ENCODE peak calls at places on chromosomes 5 and 9, in seven cellular contexts. J is sigmoid colon, T is transverse colon, R is mammary epithelial cell, H is H9, C is ovary, V is left ventricle myocardium inferior. B is an unnamed sample.

GRCh38 chr5:116478461-116478860 is 96.2 kb downstream of the SEMA6A start:
- DNase-seq in H (no peak), J (no peak), R (no peak), C (no peak), T (no peak), V (no peak), B (no peak)

GRCh38 chr9:114288233-114289051 is 34.5 kb upstream of the ORM1 start:
- DNase-seq in H (peak; percentile 56), R (peak; percentile 83), J (peak; percentile 57), T (peak; percentile 7), C (peak; percentile 17), V (peak; percentile 9), B (no peak)

GRCh38 chr9:68970150-68970549 is 43.8 kb downstream of the PRKACG start:
- DNase-seq in C (no peak), T (peak; percentile 59), R (no peak), J (no peak), V (no peak), H (no peak), B (no peak)

GRCh38 chr9:126707083-126707482 is 93.4 kb downstream of the LMX1B start:
- DNase-seq in V (no peak), T (no peak), C (no peak), R (no peak), J (no peak), H (no peak), B (peak; percentile 47)

GRCh38 chr5:178116406-178116885 is 3.1 kb downstream of the N4BP3 start:
- DNase-seq in R (no peak), H (peak; percentile 68), C (no peak), V (no peak), J (no peak), T (peak; percentile 56), B (no peak)

GRCh38 chr9:111740739-111741138 is 54.0 kb downstream of the SHOC1 start:
- DNase-seq in C (no peak), H (peak; percentile 68), J (no peak), R (no peak), V (no peak), T (no peak), B (no peak)

GRCh38 chr5:56360816-56361215 is 127.7 kb upstream of the ANKRD55 start:
- DNase-seq in R (no peak), T (no peak), J (no peak), V (no peak), H (no peak), C (no peak), B (no peak)

GRCh38 chr9:113349434-113350337 is at the start of gene BSPRY:
- DNase-seq in R (no peak), T (peak; percentile 68), J (no peak), H (peak; percentile 60), V (no peak), C (no peak), B (no peak)

GRCh38 chr9:36119476-36119875 is 17.1 kb upstream of the GLIPR2 start:
- DNase-seq in H (no peak), V (no peak), R (no peak), J (no peak), T (no peak), C (no peak), B (no peak)

GRCh38 chr9:122366074-122366672 is 4.7 kb upstream of the PTGS1 start:
- DNase-seq in V (no peak), T (no peak), H (no peak), R (no peak), C (no peak), J (no peak), B (no peak)

DNA sequence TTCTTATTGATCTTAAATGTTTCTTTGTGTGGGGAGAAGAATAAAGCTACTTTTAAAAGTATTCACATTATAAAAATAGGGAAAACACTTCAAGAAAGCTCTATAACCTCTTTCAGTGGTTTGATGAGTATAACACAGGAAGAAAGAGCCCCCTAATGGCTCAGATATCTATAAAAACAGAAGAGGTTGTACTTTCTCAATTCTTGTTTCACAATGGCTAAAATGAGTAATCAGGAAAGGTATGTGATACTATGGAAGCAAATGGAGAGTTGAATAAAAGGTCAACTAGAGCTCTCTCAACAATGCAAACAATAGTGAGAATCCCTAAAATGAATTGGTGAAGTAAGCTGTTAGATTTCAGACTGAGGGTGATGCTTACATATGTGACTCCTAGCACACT is 584.6 kb upstream of the CDH18 start:
- DNase-seq in J (no peak), R (peak; percentile 89), C (no peak), V (no peak), T (no peak), H (no peak), B (no peak)
- TF ChIP-seq CTCF in J (no peak), R (peak; percentile 45), C (no peak), V (no peak), T (no peak), H (peak; percentile 15), B (no peak)

DNA sequence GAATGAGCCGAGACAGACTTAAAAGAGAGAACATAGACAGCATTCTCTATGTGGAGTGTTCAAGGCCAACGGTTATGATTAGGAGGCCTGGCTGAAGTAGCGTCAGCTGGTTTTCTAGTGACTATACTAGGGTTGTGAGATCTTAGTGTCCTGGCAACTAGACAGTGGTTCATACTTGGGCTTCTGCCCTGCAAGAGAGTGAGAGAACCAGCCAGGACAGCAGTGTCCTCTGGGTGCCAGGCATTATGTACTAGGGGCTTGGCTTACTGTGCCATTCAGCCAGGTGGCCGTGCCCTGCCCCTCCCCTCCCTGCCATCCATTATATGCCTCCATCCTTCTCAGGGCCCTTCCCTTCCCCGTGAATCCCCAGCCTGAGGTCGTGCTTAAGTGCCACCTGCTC is 56.8 kb downstream of the TRIO start:
- DNase-seq in R (no peak), T (peak; percentile 18), H (no peak), V (peak; percentile 40), C (peak; percentile 65), J (no peak), B (no peak)
- H3K4me1 ChIP-seq in R (peaks cover 30% of the 10 kb centered on the region), T (peaks cover 61% of the 10 kb centered on the region), H (peaks cover 7% of the 10 kb centered on the region), V (peaks cover 98% of the 10 kb centered on the region), C (peaks cover 20% of the 10 kb centered on the region), J (no peaks in the 10 kb centered on the region), B (no peaks in the 10 kb centered on the region)

DNA sequence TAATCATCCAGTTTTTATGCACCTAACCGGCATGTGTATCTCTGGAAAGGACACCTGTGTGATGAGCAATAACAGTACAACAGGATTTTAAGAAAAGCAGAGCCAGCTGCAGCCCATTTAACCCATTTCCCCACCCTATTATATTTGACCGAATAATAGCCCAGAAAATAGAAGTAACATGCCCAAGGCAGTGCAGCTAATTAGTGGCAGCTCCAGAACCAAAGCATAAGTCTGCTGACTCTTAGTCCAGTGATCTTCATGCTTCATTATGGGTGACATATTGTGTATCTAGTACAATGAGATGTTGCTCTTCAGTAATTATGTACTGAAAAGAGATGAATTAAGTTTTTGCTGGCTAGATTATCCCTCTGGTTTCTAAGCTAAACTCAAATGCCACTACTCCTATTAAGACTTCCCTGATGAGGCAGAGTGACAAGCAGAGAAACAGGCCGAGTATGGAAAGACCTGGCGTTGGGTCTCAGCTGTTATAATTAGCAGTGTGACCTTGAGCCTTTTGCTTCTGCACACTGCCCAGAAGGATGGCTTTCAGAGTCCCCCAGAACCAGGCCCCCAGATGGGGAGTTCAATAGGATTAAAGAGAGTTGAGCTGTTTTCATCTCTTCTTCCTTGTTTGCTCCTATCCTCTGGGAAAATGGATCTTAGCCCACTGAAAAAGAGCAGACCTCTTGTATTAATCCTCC is 10.7 kb upstream of the C1QTNF3 start:
- DNase-seq in J (no peak), T (no peak), R (no peak), H (no peak), V (no peak), C (no peak), B (no peak)
- H3K27ac ChIP-seq in J (no peak overlapping the region), T (no peak overlapping the region), R (peak overlapping the region; percentile 41), H (no peak overlapping the region), V (peak overlapping the region; percentile 51), C (no peak overlapping the region), B (peak overlapping the region; percentile 78)

DNA sequence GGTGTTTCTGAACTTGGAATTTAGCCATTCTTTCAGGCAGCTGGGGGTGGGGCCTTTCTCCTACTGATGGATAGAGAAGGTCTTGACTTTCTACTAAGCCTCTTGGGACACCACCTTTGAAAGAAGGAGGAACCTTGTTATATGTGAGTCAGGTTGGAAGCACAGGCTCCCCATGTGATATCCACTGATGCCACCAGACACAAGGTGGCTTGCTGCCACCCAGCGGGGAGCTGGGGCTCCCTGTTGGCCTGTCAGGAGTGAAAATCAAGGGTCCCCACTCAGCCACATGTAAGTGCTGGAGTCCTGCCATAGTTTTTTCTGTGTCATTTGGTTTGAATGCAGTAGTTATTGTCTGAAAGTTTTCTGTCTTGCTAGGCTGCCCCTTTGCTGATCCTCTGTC is 252.4 kb upstream of the NFIL3 start:
- DNase-seq in T (no peak), H (no peak), C (no peak), R (peak; percentile 37), V (no peak), J (no peak), B (peak; percentile 18)
- TF ChIP-seq CTCF in T (no peak), H (no peak), C (no peak), R (peak; percentile 37), V (peak; percentile 25), J (no peak), B (no peak)

DNA sequence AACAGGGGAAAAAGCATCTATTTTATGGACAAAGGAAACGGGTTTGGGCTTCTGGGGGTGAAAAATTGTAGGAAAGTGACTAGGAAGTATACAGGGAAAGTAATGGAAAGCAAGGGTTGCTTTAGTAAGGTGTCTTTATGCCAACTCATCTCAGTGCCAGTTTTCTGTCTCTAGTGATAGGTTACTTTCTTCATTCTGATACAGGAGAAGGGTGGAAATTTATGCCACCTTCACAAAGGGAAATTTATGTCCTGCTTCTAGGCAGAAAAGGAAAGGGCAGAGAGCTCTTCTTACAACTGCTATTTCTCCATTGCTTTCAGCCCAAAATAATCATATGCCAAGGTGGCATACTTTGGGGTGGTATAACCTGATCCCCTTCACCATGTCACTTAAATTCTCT is 20.1 kb upstream of the ERMP1 start:
- DNase-seq in C (no peak), R (no peak), J (no peak), T (no peak), H (no peak), V (no peak), B (no peak)
- H3K4me1 ChIP-seq in C (no peaks in the 10 kb centered on the region), R (peaks cover 20% of the 10 kb centered on the region), J (no peaks in the 10 kb centered on the region), T (peaks cover 17% of the 10 kb centered on the region), H (no peaks in the 10 kb centered on the region), V (no peaks in the 10 kb centered on the region), B (no peaks in the 10 kb centered on the region)

GRCh38 chr5:107670927-107671741 is at the start of gene EFNA5:
- DNase-seq in V (peak; percentile 31), C (peak; percentile 20), T (peak; percentile 41), H (peak; percentile 66), R (peak; percentile 39), J (peak; percentile 77), B (peak; percentile 64)

GRCh38 chr5:107670028-107670926 is 460 bp downstream of the EFNA5 start:
- DNase-seq in V (peak; percentile 21), C (peak; percentile 25), J (peak; percentile 71), H (peak; percentile 54), T (peak; percentile 27), R (peak; percentile 56), B (no peak)

GRCh38 chr5:107673106-107673367 is 2.3 kb upstream of the EFNA5 start:
- DNase-seq in T (no peak), C (no peak), V (no peak), H (no peak), R (no peak), J (no peak), B (no peak)

GRCh38 chr5:107672212-107673105 is 1.7 kb upstream of the EFNA5 start:
- DNase-seq in J (peak; percentile 93), V (peak; percentile 73), H (peak; percentile 98), C (peak; percentile 67), R (peak; percentile 98), T (peak; percentile 88), B (peak; percentile 80)

DNA sequence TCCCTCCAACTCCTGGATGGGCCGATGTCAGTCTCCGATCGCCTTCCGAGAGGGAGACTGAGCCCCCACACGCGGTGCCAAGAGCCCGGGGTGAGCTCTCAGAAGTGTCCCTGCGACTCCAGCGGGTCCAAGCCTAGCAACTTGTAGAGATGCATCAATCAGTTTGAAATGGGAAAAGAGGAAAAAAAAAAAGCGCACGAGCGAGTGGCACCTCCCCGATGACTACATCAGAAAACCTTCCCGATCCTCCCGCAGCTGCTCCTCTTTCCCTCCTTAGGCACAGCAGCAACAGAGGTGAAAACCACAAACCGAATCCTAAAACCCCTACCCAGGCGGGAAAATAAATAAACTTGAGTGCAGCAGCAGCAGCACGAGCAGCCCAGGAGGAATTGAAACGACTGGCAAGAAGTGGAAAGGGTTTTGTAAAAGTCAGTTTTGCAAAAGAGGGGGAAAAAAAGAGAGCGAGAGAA is 1.0 kb upstream of the EFNA5 start:
- DNase-seq in R (peak; percentile 86), H (peak; percentile 58), C (no peak), V (peak; percentile 17), T (peak; percentile 34), J (no peak), B (no peak)
- H3K27ac ChIP-seq in R (peak overlapping the region; percentile 87), H (no peak overlapping the region), C (no peak overlapping the region), V (peak overlapping the region; percentile 92), T (peak overlapping the region; percentile 80), J (peak overlapping the region; percentile 59), B (peak overlapping the region; percentile 92)